ENCODE peak calls at places on chromosomes 5 and 9, in seven cellular contexts. H, R, A, D, E, C and Q are unnamed samples.

GRCh38 chr5:117488976-117489500 is 914.4 kb upstream of the SEMA6A start:
- DNase-seq in H (no peak), C (no peak), A (no peak), E (no peak), R (no peak), D (no peak), Q (no peak)

GRCh38 chr9:112605518-112605917 is 112.4 kb downstream of the INIP start:
- DNase-seq in E (peak; percentile 55), R (no peak), D (no peak), C (no peak), A (no peak), H (no peak), Q (no peak)

GRCh38 chr5:180339583-180340183 is 13.5 kb downstream of the GFPT2 start:
- DNase-seq in A (no peak), H (no peak), C (no peak), R (no peak), E (no peak), D (no peak), Q (no peak)

GRCh38 chr5:172800088-172800551 is 29.1 kb upstream of the DUSP1 start:
- DNase-seq in E (no peak), D (no peak), R (no peak), H (no peak), A (no peak), C (no peak), Q (no peak)

GRCh38 chr5:128329542-128329941 is 208.5 kb downstream of the FBN2 start:
- DNase-seq in H (no peak), E (no peak), D (no peak), C (no peak), R (no peak), A (no peak), Q (no peak)

GRCh38 chr9:131697097-131697496 is 42.8 kb downstream of the RAPGEF1 start:
- DNase-seq in H (no peak), C (no peak), E (no peak), A (no peak), D (no peak), R (no peak), Q (no peak)

GRCh38 chr5:180636016-180636402 is 13.4 kb downstream of the FLT4 start:
- DNase-seq in R (no peak), D (no peak), A (no peak), C (no peak), E (no peak), H (no peak), Q (no peak)

GRCh38 chr5:100595152-100595811 is 60.1 kb downstream of the FAM174A start:
- DNase-seq in A (no peak), C (peak; percentile 53), H (no peak), E (no peak), D (no peak), R (peak; percentile 1), Q (peak; percentile 15)

GRCh38 chr5:1127991-1128785 is 16.3 kb upstream of the SLC12A7 start:
- DNase-seq in A (no peak), E (no peak), D (no peak), R (no peak), C (no peak), H (no peak), Q (peak; percentile 90)

GRCh38 chr5:174324680-174325079 is 279.2 kb downstream of the NSG2 start:
- DNase-seq in R (no peak), D (no peak), E (no peak), A (no peak), C (no peak), H (no peak), Q (no peak)

GRCh38 chr5:176596689-176597416 is 13.1 kb downstream of the GPRIN1 start:
- DNase-seq in E (no peak), C (no peak), H (no peak), A (no peak), R (no peak), D (no peak), Q (no peak)

GRCh38 chr9:121499427-121500164 is at the start of gene GGTA1:
- DNase-seq in E (no peak), H (no peak), D (peak; percentile 55), R (peak; percentile 90), C (no peak), A (no peak), Q (peak; percentile 89)

GRCh38 chr5:138943615-138944173 is 68.6 kb upstream of the LRRTM2 start:
- DNase-seq in D (no peak), A (no peak), R (no peak), C (no peak), H (no peak), E (no peak), Q (no peak)

GRCh38 chr5:135126688-135127603 is 92.9 kb upstream of the PITX1 start:
- DNase-seq in A (no peak), H (no peak), D (no peak), R (peak; percentile 62), E (no peak), C (no peak), Q (no peak)

GRCh38 chr9:81125446-81126092 is 563.8 kb downstream of the TLE1 start:
- DNase-seq in C (no peak), E (no peak), H (no peak), R (no peak), D (no peak), A (no peak), Q (no peak)

GRCh38 chr9:37283730-37284235 is 138.7 kb upstream of the GRHPR start:
- DNase-seq in E (peak; percentile 72), R (no peak), C (peak; percentile 4), A (no peak), D (no peak), H (no peak), Q (no peak)

GRCh38 chr9:127586537-127586936 is 25.5 kb upstream of the STXBP1 start:
- DNase-seq in C (peak; percentile 75), R (peak; percentile 87), H (no peak), E (no peak), D (peak; percentile 63), A (no peak), Q (peak; percentile 92)

GRCh38 chr9:3628239-3628638 is 102.4 kb upstream of the RFX3 start:
- DNase-seq in A (no peak), E (no peak), H (no peak), D (no peak), C (no peak), R (no peak), Q (no peak)

GRCh38 chr5:1648806-1649205 is 125.0 kb upstream of the LPCAT1 start:
- DNase-seq in E (no peak), R (no peak), D (no peak), H (no peak), C (no peak), A (no peak), Q (no peak)

GRCh38 chr9:38621434-38622082 is 1.2 kb upstream of the ANKRD18A start:
- DNase-seq in E (no peak), D (no peak), H (no peak), C (peak; percentile 3), R (peak; percentile 67), A (no peak), Q (no peak)

GRCh38 chr9:38626006-38626405 is 5.6 kb upstream of the ANKRD18A start:
- DNase-seq in H (no peak), C (no peak), R (no peak), E (no peak), A (no peak), D (no peak), Q (no peak)

GRCh38 chr9:38622083-38622674 is 1.8 kb upstream of the ANKRD18A start:
- DNase-seq in E (no peak), R (peak; percentile 64), C (peak; percentile 12), A (no peak), H (no peak), D (no peak), Q (no peak)

GRCh38 chr9:38620483-38621433 is at the start of gene ANKRD18A:
- DNase-seq in C (peak; percentile 89), E (no peak), H (peak; percentile 83), A (peak; percentile 88), D (no peak), R (peak; percentile 91), Q (peak; percentile 95)

GRCh38 chr9:38622961-38623360 is 2.6 kb upstream of the ANKRD18A start:
- DNase-seq in E (no peak), C (no peak), D (no peak), H (no peak), R (no peak), A (no peak), Q (no peak)
- TF ChIP-seq JUND in E (no peak), C (no peak), D (no peak), H (no peak), R (no peak), A (no peak), Q (no peak)

GRCh38 chr5:39650234-39650816 is 225.5 kb upstream of the DAB2 start:
- DNase-seq in A (no peak), D (no peak), H (no peak), C (no peak), E (no peak), R (no peak), Q (no peak)

GRCh38 chr5:39652036-39652435 is 227.3 kb upstream of the DAB2 start:
- DNase-seq in D (no peak), A (no peak), E (no peak), C (no peak), H (no peak), R (no peak), Q (no peak)

DNA sequence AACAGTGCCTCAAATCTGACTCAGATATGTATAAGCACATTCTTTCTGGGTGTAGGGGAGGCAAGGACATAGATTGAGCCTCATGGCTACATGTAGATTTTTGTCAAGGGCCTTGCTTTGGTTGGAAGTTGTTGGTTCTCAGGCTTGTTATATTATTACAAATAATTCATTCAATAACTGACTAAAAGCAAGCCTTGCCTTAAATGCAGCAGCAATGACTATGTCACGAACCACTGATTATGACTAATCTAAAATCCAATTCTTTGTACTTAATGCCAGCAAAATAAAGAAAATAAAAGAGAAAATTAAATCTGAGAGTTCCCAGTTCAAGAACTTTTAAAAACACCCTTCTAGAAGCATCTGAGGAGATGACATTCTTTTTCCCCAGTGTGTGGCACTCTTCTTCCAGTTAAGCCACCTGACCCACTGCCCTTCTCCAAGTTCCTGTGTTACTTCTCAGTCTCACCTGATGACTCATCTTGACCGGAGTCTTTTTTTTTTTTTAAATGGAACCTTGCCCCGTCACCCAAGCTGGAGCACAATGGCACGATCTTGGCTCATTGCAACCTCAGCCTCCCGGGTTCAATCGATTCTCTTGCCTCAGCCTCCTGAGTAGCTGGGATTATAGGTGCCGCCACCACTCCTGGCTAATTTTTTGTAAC is 223.9 kb upstream of the DAB2 start:
- DNase-seq in D (no peak), E (no peak), H (peak; percentile 88), R (no peak), C (no peak), A (no peak), Q (no peak)
- TF ChIP-seq JUND in D (peak; percentile 81), E (no peak), H (peak; percentile 77), R (no peak), C (no peak), A (peak; percentile 79), Q (no peak)

GRCh38 chr5:55800924-55801323 is 50.2 kb upstream of the IL31RA start:
- DNase-seq in D (no peak), H (no peak), C (no peak), R (no peak), E (no peak), A (no peak), Q (no peak)
- TF ChIP-seq JUND in D (no peak), H (no peak), C (no peak), R (no peak), E (no peak), A (no peak), Q (no peak)

DNA sequence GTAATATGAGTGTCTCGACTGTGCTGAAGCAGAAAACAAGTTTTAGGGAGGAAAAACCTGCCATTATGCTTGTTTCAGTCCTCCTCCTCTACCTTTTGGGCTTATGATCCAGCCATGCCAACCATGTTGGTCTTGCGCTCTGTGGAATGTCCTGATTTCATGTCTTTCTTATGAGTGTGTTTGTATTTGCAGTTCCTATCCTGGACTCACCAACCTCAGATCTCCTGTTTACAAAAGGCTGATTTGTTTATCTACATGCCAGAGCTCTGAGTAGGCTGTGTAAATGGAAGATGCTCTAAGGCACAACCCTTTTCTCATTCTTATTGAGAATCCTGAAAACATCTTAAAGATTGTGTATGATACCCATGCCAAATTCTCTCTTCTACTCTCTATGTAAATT is 138.6 kb downstream of the ARHGEF28 start:
- DNase-seq in H (no peak), D (no peak), C (peak; percentile 78), A (no peak), R (no peak), E (no peak), Q (no peak)
- TF ChIP-seq JUND in H (no peak), D (no peak), C (peak; percentile 73), A (no peak), R (no peak), E (no peak), Q (no peak)